ENCODE peak calls at places on chromosomes 4 and X, in five cellular contexts. One of them, this sample, is unnamed.

GRCh38 chr4:24266014-24266413 is 318.3 kb downstream of the DHX15 start:
- DNase-seq in endothelial cell of umbilical vein: no peak
- DNase-seq in fibroblast of lung: no peak
- DNase-seq in H9: no peak
- DNase-seq in IMR-90: no peak
- DNase-seq in this sample: no peak

GRCh38 chr4:111776546-111776945 is 368.7 kb upstream of the FAM241A start:
- DNase-seq in endothelial cell of umbilical vein: no peak
- DNase-seq in H9: no peak
- DNase-seq in fibroblast of lung: no peak
- DNase-seq in IMR-90: no peak
- DNase-seq in this sample: no peak

GRCh38 chrX:103565752-103566151 is 19.6 kb upstream of the TCEAL4 start:
- DNase-seq in IMR-90: peak; percentile 52
- DNase-seq in endothelial cell of umbilical vein: no peak
- DNase-seq in H9: no peak
- DNase-seq in fibroblast of lung: peak; percentile 54
- DNase-seq in this sample: peak; percentile 78

GRCh38 chr4:183738081-183738673 is 79.1 kb downstream of the TRAPPC11 start:
- DNase-seq in fibroblast of lung: no peak
- DNase-seq in endothelial cell of umbilical vein: peak; percentile 11
- DNase-seq in IMR-90: no peak
- DNase-seq in H9: no peak
- DNase-seq in this sample: peak; percentile 92

GRCh38 chr4:102717448-102718092 is 43.2 kb downstream of the MANBA start:
- DNase-seq in fibroblast of lung: no peak
- DNase-seq in H9: no peak
- DNase-seq in endothelial cell of umbilical vein: no peak
- DNase-seq in IMR-90: no peak
- DNase-seq in this sample: peak; percentile 65

GRCh38 chrX:40855932-40856515 is 120.7 kb upstream of the MED14 start:
- DNase-seq in IMR-90: no peak
- DNase-seq in fibroblast of lung: no peak
- DNase-seq in endothelial cell of umbilical vein: no peak
- DNase-seq in H9: no peak
- DNase-seq in this sample: no peak

GRCh38 chrX:130645955-130646583 is 244.3 kb downstream of the RBMX2 start:
- DNase-seq in IMR-90: no peak
- DNase-seq in fibroblast of lung: peak; percentile 2
- DNase-seq in endothelial cell of umbilical vein: no peak
- DNase-seq in H9: no peak
- DNase-seq in this sample: no peak

GRCh38 chr4:101347557-101348366 is 436 bp upstream of the PPP3CA start:
- DNase-seq in H9: peak; percentile 97
- DNase-seq in endothelial cell of umbilical vein: peak; percentile 98
- DNase-seq in IMR-90: peak; percentile 95
- DNase-seq in fibroblast of lung: peak; percentile 97
- DNase-seq in this sample: peak; percentile 96

GRCh38 chr4:125355791-125356190 is 41.0 kb downstream of the FAT4 start:
- DNase-seq in IMR-90: no peak
- DNase-seq in H9: no peak
- DNase-seq in fibroblast of lung: no peak
- DNase-seq in endothelial cell of umbilical vein: no peak
- DNase-seq in this sample: no peak

GRCh38 chr4:155473420-155474095 is 96.8 kb upstream of the MAP9 start:
- DNase-seq in H9: no peak
- DNase-seq in endothelial cell of umbilical vein: peak; percentile 93
- DNase-seq in fibroblast of lung: peak; percentile 47
- DNase-seq in IMR-90: peak; percentile 30
- DNase-seq in this sample: no peak

GRCh38 chrX:24173115-24173847 is 23.8 kb downstream of the ZFX start:
- DNase-seq in H9: peak; percentile 43
- DNase-seq in endothelial cell of umbilical vein: no peak
- DNase-seq in fibroblast of lung: no peak
- DNase-seq in IMR-90: no peak
- DNase-seq in this sample: no peak

GRCh38 chrX:85107407-85107806 is 103.7 kb downstream of the APOOL start:
- DNase-seq in endothelial cell of umbilical vein: no peak
- DNase-seq in H9: no peak
- DNase-seq in fibroblast of lung: no peak
- DNase-seq in IMR-90: no peak
- DNase-seq in this sample: peak; percentile 53

GRCh38 chr4:10951306-10951705 is 266.7 kb upstream of the CLNK start:
- DNase-seq in fibroblast of lung: no peak
- DNase-seq in IMR-90: no peak
- DNase-seq in H9: no peak
- DNase-seq in endothelial cell of umbilical vein: no peak
- DNase-seq in this sample: peak; percentile 8

GRCh38 chrX:101417981-101418841 is 10.2 kb downstream of the HNRNPH2 start:
- DNase-seq in endothelial cell of umbilical vein: peak; percentile 56
- DNase-seq in fibroblast of lung: peak; percentile 36
- DNase-seq in H9: peak; percentile 74
- DNase-seq in IMR-90: no peak
- DNase-seq in this sample: no peak

GRCh38 chr4:175807596-175807995 is 4.5 kb downstream of the GPM6A start:
- DNase-seq in H9: no peak
- DNase-seq in IMR-90: no peak
- DNase-seq in endothelial cell of umbilical vein: no peak
- DNase-seq in fibroblast of lung: no peak
- DNase-seq in this sample: no peak

GRCh38 chrX:152638443-152638904 is 779 bp downstream of the GABRQ start:
- DNase-seq in H9: no peak
- DNase-seq in fibroblast of lung: no peak
- DNase-seq in IMR-90: no peak
- DNase-seq in endothelial cell of umbilical vein: no peak
- DNase-seq in this sample: no peak

GRCh38 chr4:168124008-168124641 is 31.8 kb downstream of the ANXA10 start:
- DNase-seq in endothelial cell of umbilical vein: peak; percentile 18
- DNase-seq in fibroblast of lung: peak; percentile 44
- DNase-seq in H9: no peak
- DNase-seq in IMR-90: peak; percentile 88
- DNase-seq in this sample: peak; percentile 87

GRCh38 chrX:71198066-71198465 is 25.0 kb upstream of the GJB1 start:
- DNase-seq in IMR-90: no peak
- DNase-seq in H9: no peak
- DNase-seq in endothelial cell of umbilical vein: no peak
- DNase-seq in fibroblast of lung: no peak
- DNase-seq in this sample: no peak

GRCh38 chrX:18701621-18702361 is 5.7 kb upstream of the PPEF1 start:
- DNase-seq in endothelial cell of umbilical vein: peak; percentile 78
- DNase-seq in H9: no peak
- DNase-seq in fibroblast of lung: peak; percentile 45
- DNase-seq in IMR-90: peak; percentile 9
- DNase-seq in this sample: no peak

GRCh38 chrX:153708415-153708814 is 15.8 kb downstream of the BCAP31 start:
- DNase-seq in fibroblast of lung: peak; percentile 73
- DNase-seq in H9: peak; percentile 78
- DNase-seq in endothelial cell of umbilical vein: peak; percentile 77
- DNase-seq in IMR-90: peak; percentile 79
- DNase-seq in this sample: peak; percentile 89

GRCh38 chrX:109283870-109284269 is 198.0 kb downstream of the GUCY2F start:
- DNase-seq in IMR-90: no peak
- DNase-seq in endothelial cell of umbilical vein: no peak
- DNase-seq in fibroblast of lung: no peak
- DNase-seq in H9: no peak
- DNase-seq in this sample: no peak

GRCh38 chrX:52574416-52575275 is 57.8 kb upstream of the XAGE1B start:
- DNase-seq in IMR-90: peak; percentile 61
- DNase-seq in H9: no peak
- DNase-seq in fibroblast of lung: peak; percentile 61
- DNase-seq in endothelial cell of umbilical vein: peak; percentile 41
- DNase-seq in this sample: peak; percentile 46

DNA sequence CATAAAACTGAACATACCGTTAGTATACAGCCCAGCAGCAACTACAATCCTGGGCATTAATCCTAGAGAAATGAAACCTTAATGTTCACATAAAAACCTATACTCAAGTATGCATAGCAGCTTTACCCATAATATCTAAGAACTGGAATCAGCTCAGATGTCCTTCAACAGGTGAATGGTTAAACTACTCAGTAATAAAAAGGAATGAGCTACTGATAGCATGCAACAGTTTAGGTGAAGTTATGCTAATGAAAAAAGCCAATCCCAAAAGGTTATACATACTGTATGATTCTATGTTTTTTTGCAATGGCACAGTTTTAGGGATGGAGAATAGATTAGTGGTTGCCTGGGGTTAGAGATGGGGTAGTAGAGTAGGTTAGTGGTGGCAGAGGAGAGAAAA is 9.3 kb downstream of the HTT start:
- DNase-seq in fibroblast of lung: no peak
- DNase-seq in IMR-90: no peak
- DNase-seq in H9: no peak
- DNase-seq in endothelial cell of umbilical vein: no peak
- DNase-seq in this sample: no peak
- H4K20me1 ChIP-seq in fibroblast of lung: peaks cover 1% of the 10 kb centered on the region
- H4K20me1 ChIP-seq in IMR-90: peaks cover 45% of the 10 kb centered on the region
- H4K20me1 ChIP-seq in H9: no peaks in the 10 kb centered on the region
- H4K20me1 ChIP-seq in endothelial cell of umbilical vein: peaks cover 5% of the 10 kb centered on the region
- H4K20me1 ChIP-seq in this sample: no peaks in the 10 kb centered on the region

GRCh38 chrX:131840799-131841495 is 182.2 kb upstream of the STK26 start:
- DNase-seq in endothelial cell of umbilical vein: no peak
- DNase-seq in H9: no peak
- DNase-seq in IMR-90: no peak
- DNase-seq in fibroblast of lung: no peak
- DNase-seq in this sample: no peak
- H2AFZ ChIP-seq in endothelial cell of umbilical vein: no peak overlapping the region
- H2AFZ ChIP-seq in H9: peak overlapping the region; percentile 59
- H2AFZ ChIP-seq in IMR-90: no peak overlapping the region
- H2AFZ ChIP-seq in fibroblast of lung: no peak overlapping the region
- H2AFZ ChIP-seq in this sample: no peak overlapping the region

GRCh38 chr4:139547979-139548378 is 8.0 kb downstream of the SETD7 start:
- DNase-seq in endothelial cell of umbilical vein: no peak
- DNase-seq in fibroblast of lung: no peak
- DNase-seq in IMR-90: no peak
- DNase-seq in H9: no peak
- DNase-seq in this sample: no peak

GRCh38 chr4:139552506-139552905 is 3.5 kb downstream of the SETD7 start:
- DNase-seq in IMR-90: peak; percentile 53
- DNase-seq in H9: no peak
- DNase-seq in endothelial cell of umbilical vein: no peak
- DNase-seq in fibroblast of lung: no peak
- DNase-seq in this sample: no peak

GRCh38 chr4:139552908-139553307 is 3.1 kb downstream of the SETD7 start:
- DNase-seq in IMR-90: no peak
- DNase-seq in H9: no peak
- DNase-seq in fibroblast of lung: no peak
- DNase-seq in endothelial cell of umbilical vein: no peak
- DNase-seq in this sample: no peak

GRCh38 chr4:139553751-139554670 is 2.0 kb downstream of the SETD7 start:
- DNase-seq in H9: no peak
- DNase-seq in fibroblast of lung: no peak
- DNase-seq in endothelial cell of umbilical vein: peak; percentile 11
- DNase-seq in IMR-90: no peak
- DNase-seq in this sample: no peak

GRCh38 chr4:139550724-139551429 is 5.1 kb downstream of the SETD7 start:
- DNase-seq in fibroblast of lung: no peak
- DNase-seq in H9: peak; percentile 45
- DNase-seq in IMR-90: peak; percentile 45
- DNase-seq in endothelial cell of umbilical vein: peak; percentile 26
- DNase-seq in this sample: no peak
- H4K20me1 ChIP-seq in fibroblast of lung: peaks cover 6% of the 10 kb centered on the region
- H4K20me1 ChIP-seq in H9: peaks cover 4% of the 10 kb centered on the region
- H4K20me1 ChIP-seq in IMR-90: peaks cover 59% of the 10 kb centered on the region
- H4K20me1 ChIP-seq in endothelial cell of umbilical vein: peaks cover 4% of the 10 kb centered on the region
- H4K20me1 ChIP-seq in this sample: no peaks in the 10 kb centered on the region

DNA sequence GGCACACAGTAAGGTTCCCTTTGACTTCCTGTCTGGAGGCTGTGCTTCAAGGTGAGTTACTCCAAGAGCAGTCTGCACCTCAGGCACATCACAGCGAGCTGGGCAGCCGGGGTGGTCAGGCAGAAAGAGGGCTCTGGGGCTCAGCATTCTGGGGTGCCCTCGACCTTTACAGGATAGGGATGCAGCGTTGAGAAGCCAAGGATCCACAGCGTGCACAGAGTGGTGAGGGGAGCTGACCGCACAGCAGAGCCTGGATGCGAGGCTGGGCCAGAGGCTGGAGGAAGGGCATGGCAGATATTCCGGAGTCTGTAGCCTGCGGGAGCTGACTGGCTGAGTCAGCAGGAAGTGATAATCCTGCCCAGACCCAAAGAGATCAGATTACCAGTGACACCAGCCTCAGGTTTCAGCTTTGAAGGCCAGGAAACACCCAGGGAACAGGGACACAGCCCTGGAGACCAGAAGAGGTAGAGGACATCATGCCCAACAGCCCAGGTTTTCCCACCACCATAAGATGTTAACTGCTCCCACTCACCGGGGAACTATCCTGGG is 38.4 kb upstream of the PDLIM3 start:
- DNase-seq in IMR-90: peak; percentile 80
- DNase-seq in endothelial cell of umbilical vein: peak; percentile 84
- DNase-seq in H9: peak; percentile 88
- DNase-seq in fibroblast of lung: peak; percentile 66
- DNase-seq in this sample: peak; percentile 71
- H2AFZ ChIP-seq in IMR-90: peak overlapping the region; percentile 96
- H2AFZ ChIP-seq in endothelial cell of umbilical vein: peak overlapping the region; percentile 66
- H2AFZ ChIP-seq in H9: peak overlapping the region; percentile 17
- H2AFZ ChIP-seq in fibroblast of lung: peak overlapping the region; percentile 86
- H2AFZ ChIP-seq in this sample: peak overlapping the region; percentile 97

GRCh38 chr4:41200486-41201017 is 13.8 kb downstream of the APBB2 start:
- DNase-seq in H9: no peak
- DNase-seq in IMR-90: no peak
- DNase-seq in fibroblast of lung: no peak
- DNase-seq in endothelial cell of umbilical vein: peak; percentile 26
- DNase-seq in this sample: no peak
- H4K20me1 ChIP-seq in H9: no peaks in the 10 kb centered on the region
- H4K20me1 ChIP-seq in IMR-90: peaks cover 8% of the 10 kb centered on the region
- H4K20me1 ChIP-seq in fibroblast of lung: no peaks in the 10 kb centered on the region
- H4K20me1 ChIP-seq in endothelial cell of umbilical vein: no peaks in the 10 kb centered on the region
- H4K20me1 ChIP-seq in this sample: no peaks in the 10 kb centered on the region

GRCh38 chrX:139207655-139208054 is 322.9 kb upstream of the F9 start:
- DNase-seq in endothelial cell of umbilical vein: no peak
- DNase-seq in fibroblast of lung: no peak
- DNase-seq in IMR-90: no peak
- DNase-seq in H9: no peak
- DNase-seq in this sample: no peak

GRCh38 chrX:139211568-139212182 is 318.9 kb upstream of the F9 start:
- DNase-seq in fibroblast of lung: no peak
- DNase-seq in H9: peak; percentile 31
- DNase-seq in endothelial cell of umbilical vein: no peak
- DNase-seq in IMR-90: no peak
- DNase-seq in this sample: no peak

GRCh38 chrX:139209342-139209741 is 321.2 kb upstream of the F9 start:
- DNase-seq in IMR-90: no peak
- DNase-seq in endothelial cell of umbilical vein: no peak
- DNase-seq in fibroblast of lung: no peak
- DNase-seq in H9: no peak
- DNase-seq in this sample: no peak

DNA sequence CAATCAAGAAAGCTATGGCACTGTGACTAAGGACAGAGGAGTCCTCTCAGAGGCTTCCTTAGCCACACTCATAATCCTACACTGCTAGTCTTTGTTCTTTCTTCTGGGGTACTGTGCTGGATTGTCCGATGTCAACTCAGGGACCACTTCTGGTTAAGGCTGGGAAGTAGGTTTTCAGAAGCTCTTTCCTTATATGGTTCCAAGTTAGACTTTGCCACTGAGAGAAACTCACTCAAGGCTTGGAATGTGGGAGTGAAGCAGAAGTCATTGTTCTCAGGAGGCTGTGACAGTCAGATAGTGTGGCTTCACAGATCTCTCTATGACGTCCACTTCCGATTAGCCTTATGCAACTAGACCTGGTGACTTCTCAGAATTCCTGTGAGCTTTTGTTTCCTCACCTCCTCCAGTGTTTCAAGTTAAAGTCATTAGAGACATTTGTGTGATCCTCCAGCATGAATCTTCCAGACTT is 317.3 kb upstream of the F9 start:
- DNase-seq in H9: no peak
- DNase-seq in fibroblast of lung: no peak
- DNase-seq in endothelial cell of umbilical vein: no peak
- DNase-seq in IMR-90: no peak
- DNase-seq in this sample: no peak
- H2AFZ ChIP-seq in H9: no peak overlapping the region
- H2AFZ ChIP-seq in fibroblast of lung: no peak overlapping the region
- H2AFZ ChIP-seq in endothelial cell of umbilical vein: no peak overlapping the region
- H2AFZ ChIP-seq in IMR-90: no peak overlapping the region
- H2AFZ ChIP-seq in this sample: no peak overlapping the region

This sample was measured in mammary epithelial cell.